ENCODE peak calls at places on chromosomes 11 and 22, in four cellular contexts. L is K562, S is IMR-90, B is heart left ventricle. C is an unnamed sample.

GRCh38 chr22:39985383-39986045 is 9.2 kb upstream of the FAM83F start:
- ATAC-seq in B (no peak), S (no peak), L (no peak), C (no peak)

GRCh38 chr11:128195057-128195751 is 392.2 kb downstream of the ETS1 start:
- ATAC-seq in L (no peak), B (peak; percentile 58), S (no peak), C (peak; percentile 39)

GRCh38 chr11:70112017-70112434 is 33.9 kb downstream of the ANO1 start:
- ATAC-seq in S (peak; percentile 21), B (peak; percentile 64), L (peak; percentile 39), C (peak; percentile 26)

GRCh38 chr22:24973867-24974266 is 21.4 kb downstream of the KIAA1671 start:
- ATAC-seq in B (no peak), S (no peak), L (no peak), C (no peak)

GRCh38 chr11:95891423-95892177 is 32.3 kb downstream of the MTMR2 start:
- ATAC-seq in S (peak; percentile 80), B (no peak), L (peak; percentile 50), C (no peak)

GRCh38 chr11:97254790-97255189 is 865.0 kb downstream of the JRKL start:
- ATAC-seq in L (no peak), B (peak; percentile 66), S (no peak), C (no peak)

GRCh38 chr22:27170491-27170890 is 513.1 kb downstream of the MIAT start:
- ATAC-seq in B (no peak), S (peak; percentile 84), L (no peak), C (peak; percentile 89)

GRCh38 chr11:72598466-72598865 is 75.8 kb downstream of the PDE2A start:
- ATAC-seq in B (no peak), S (no peak), L (no peak), C (no peak)

GRCh38 chr22:44597616-44598015 is 99.6 kb upstream of the RTL6 start:
- ATAC-seq in S (no peak), B (no peak), L (no peak), C (no peak)

GRCh38 chr11:106047636-106048035 is 25.6 kb upstream of the MSANTD4 start:
- ATAC-seq in L (no peak), B (no peak), S (no peak), C (no peak)

GRCh38 chr11:1082346-1082727 is 7.7 kb downstream of the MUC2 start:
- ATAC-seq in B (no peak), L (no peak), S (no peak), C (no peak)

GRCh38 chr11:35290876-35291275 is 128.5 kb downstream of the SLC1A2 start:
- ATAC-seq in B (no peak), S (no peak), L (no peak), C (no peak)

GRCh38 chr11:35045219-35045819 is 93.7 kb upstream of the CD44 start:
- ATAC-seq in B (no peak), S (no peak), L (no peak), C (no peak)

GRCh38 chr22:48876951-48877350 is 950.7 kb downstream of the BRD1 start:
- ATAC-seq in L (no peak), S (no peak), B (no peak), C (no peak)

GRCh38 chr11:3914807-3915206 is 59.3 kb downstream of the STIM1 start:
- ATAC-seq in B (no peak), L (no peak), S (peak; percentile 17), C (no peak)

GRCh38 chr11:64859542-64860414 is 15.3 kb upstream of the CDC42BPG start:
- ATAC-seq in S (no peak), L (no peak), B (no peak), C (no peak)

GRCh38 chr11:6404341-6405038 is 14.2 kb downstream of the SMPD1 start:
- ATAC-seq in L (peak; percentile 22), S (peak; percentile 68), B (no peak), C (no peak)

GRCh38 chr11:118295199-118295598 is 9.3 kb upstream of the CD3E start:
- ATAC-seq in S (no peak), L (no peak), B (no peak), C (no peak)

GRCh38 chr11:85742873-85743275 is 56.9 kb upstream of the CCDC89 start:
- ATAC-seq in S (no peak), L (no peak), B (no peak), C (no peak)

GRCh38 chr11:10725114-10725906 is 25.7 kb upstream of the CTR9 start:
- ATAC-seq in S (no peak), L (peak; percentile 26), B (no peak), C (no peak)

GRCh38 chr11:10488581-10489443 is 33.7 kb downstream of the AMPD3 start:
- ATAC-seq in S (no peak), L (no peak), B (no peak), C (no peak)

GRCh38 chr11:73983764-73984543 is 1.3 kb upstream of the UCP2 start:
- ATAC-seq in L (no peak), S (no peak), B (no peak), C (no peak)

GRCh38 chr22:41327124-41327523 is 25.8 kb downstream of the ZC3H7B start:
- ATAC-seq in S (no peak), L (no peak), B (no peak), C (no peak)

GRCh38 chr22:25748704-25749103 is 6.7 kb downstream of the MYO18B start:
- ATAC-seq in L (no peak), S (no peak), B (no peak), C (no peak)

GRCh38 chr11:75261474-75261847 is 20.9 kb downstream of the TPBGL start:
- ATAC-seq in L (no peak), S (no peak), B (no peak), C (no peak)

GRCh38 chr11:119341222-119342022 is 739 bp upstream of the C1QTNF5 start:
- ATAC-seq in L (no peak), S (no peak), B (no peak), C (no peak)

GRCh38 chr11:119338946-119339580 is 1.6 kb downstream of the C1QTNF5 start:
- ATAC-seq in B (peak; percentile 3), L (no peak), S (no peak), C (no peak)

GRCh38 chr11:119339581-119340334 is 925 bp downstream of the C1QTNF5 start:
- ATAC-seq in L (peak; percentile 84), B (no peak), S (peak; percentile 43), C (peak; percentile 71)

GRCh38 chr11:119342023-119342300 is 1.3 kb upstream of the C1QTNF5 start:
- ATAC-seq in L (no peak), S (no peak), B (no peak), C (no peak)

GRCh38 chr11:119340335-119341221 is at the start of gene C1QTNF5:
- ATAC-seq in L (peak; percentile 25), S (peak; percentile 10), B (peak; percentile 12), C (peak; percentile 62)
- TF ChIP-seq POLR2A in L (no peak), S (no peak), B (no peak), C (no peak)

GRCh38 chr22:32411388-32411787 is 659 bp downstream of the RTCB start:
- ATAC-seq in L (peak; percentile 56), B (no peak), S (peak; percentile 29), C (no peak)

GRCh38 chr22:32410459-32410858 is 1.6 kb downstream of the RTCB start:
- ATAC-seq in S (no peak), B (no peak), L (no peak), C (no peak)

GRCh38 chr22:32413715-32414114 is 1.7 kb upstream of the RTCB start:
- ATAC-seq in L (peak; percentile 43), B (no peak), S (no peak), C (no peak)

GRCh38 chr22:32409977-32410376 is 2.1 kb downstream of the RTCB start:
- ATAC-seq in S (no peak), L (no peak), B (no peak), C (no peak)

DNA sequence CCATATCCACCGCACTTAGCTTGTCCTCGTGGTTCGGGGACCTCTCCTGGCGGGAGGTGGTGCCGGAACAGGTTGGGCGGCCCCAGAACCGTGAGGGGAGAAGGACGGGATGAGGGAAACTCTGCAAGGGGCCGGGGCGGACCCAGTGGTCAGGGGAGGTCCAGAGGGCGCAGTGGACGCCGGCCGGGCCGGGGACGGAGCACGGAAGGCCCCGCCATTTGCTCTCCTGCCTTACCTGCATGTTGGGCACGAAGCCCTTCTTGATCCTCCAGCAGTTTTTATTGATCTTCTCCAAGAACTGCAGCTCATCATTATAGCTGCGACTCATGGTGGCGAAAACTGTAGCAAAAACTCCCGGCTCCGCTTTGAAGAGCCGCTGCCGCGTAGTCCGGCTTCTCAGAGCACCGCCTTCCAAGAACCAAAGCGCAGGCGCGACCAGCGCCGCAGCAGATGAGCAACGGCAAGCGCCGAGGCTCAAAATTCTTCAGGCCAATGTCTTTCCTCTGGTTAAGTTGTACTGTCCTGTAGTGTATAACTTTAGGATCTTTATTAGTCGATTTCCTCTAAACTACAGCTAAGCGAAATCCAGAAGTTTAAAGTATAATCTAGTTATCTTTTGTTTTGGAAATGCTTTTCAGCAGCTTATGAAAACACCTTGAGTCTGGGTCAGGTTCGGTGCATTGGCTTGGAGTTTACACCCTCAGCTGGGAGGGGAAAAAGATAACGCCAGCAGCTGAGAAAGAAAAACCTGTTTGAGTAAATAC is at the start of gene RTCB:
- ATAC-seq in S (peak; percentile 94), B (peak; percentile 91), L (peak; percentile 89), C (peak; percentile 91)
- TF ChIP-seq POLR2A in S (peak; percentile 48), B (no peak), L (peak; percentile 71), C (peak; percentile 36)

DNA sequence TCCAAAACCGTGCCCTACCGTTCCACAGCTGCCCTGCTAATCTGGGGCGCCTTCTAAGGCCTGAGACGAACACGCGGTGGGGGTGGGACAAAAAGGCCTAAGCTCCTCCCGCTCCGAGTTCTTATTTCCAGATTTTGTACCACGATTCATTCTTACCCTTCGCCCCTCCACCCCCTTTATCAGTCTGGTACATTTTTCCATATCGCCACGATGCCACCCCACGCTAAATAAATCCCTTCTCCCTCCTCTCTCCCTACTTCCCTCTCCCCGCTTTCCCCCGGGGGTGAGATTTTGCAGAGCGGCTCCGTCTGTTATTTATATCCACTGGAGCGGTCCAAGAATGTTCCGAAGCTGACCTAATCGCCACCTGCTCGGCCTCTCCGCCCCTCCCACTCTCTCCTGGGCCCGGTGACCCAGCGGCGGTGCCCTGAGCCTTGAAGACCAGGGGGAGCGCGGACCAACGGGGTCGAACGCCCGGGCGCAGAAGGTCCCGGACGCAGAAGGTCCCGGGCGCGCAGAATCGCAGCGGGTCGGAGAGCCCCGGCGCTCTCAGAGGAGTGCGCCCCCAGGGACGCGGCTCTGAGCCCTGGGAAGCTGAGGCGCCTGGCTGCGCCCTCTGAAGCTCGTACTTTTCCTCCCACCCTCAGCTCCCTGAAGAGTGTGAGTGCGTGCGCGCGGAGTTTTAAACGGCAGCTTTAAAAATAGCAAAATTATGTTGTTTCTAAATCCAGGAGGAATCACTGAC is 875 bp upstream of the PACSIN3 start:
- ATAC-seq in S (peak; percentile 13), B (peak; percentile 30), L (peak; percentile 11), C (peak; percentile 62)
- TF ChIP-seq POLR2A in S (no peak), B (no peak), L (no peak), C (peak; percentile 23)

GRCh38 chr22:46072030-46072881 is 78.1 kb upstream of the PPARA start:
- ATAC-seq in B (no peak), S (peak; percentile 0), L (no peak), C (no peak)
- TF ChIP-seq POLR2A in B (no peak), S (no peak), L (no peak), C (no peak)

C was measured in gastroesophageal sphincter.